ENCODE peak calls at places on chromosomes 5 and 9, in six cellular contexts. One of them, this sample, is unnamed.
A peak's percentile ranks its signal among the peaks of the same experiment; 100 is the strongest.

GRCh38 chr5:180154821-180155220 is 54.2 kb downstream of the RASGEF1C start:
- ATAC-seq in GM12878: no peak
- ATAC-seq in A549: no peak
- ATAC-seq in HepG2: no peak
- ATAC-seq in IMR-90: no peak
- ATAC-seq in HCT116: no peak
- ATAC-seq in this sample: no peak

GRCh38 chr5:6950250-6950649 is 237.0 kb downstream of the TENT4A start:
- ATAC-seq in GM12878: peak; percentile 41
- ATAC-seq in A549: no peak
- ATAC-seq in HepG2: no peak
- ATAC-seq in IMR-90: no peak
- ATAC-seq in HCT116: no peak
- ATAC-seq in this sample: no peak

GRCh38 chr9:133953976-133954709 is 38.0 kb downstream of the VAV2 start:
- ATAC-seq in GM12878: peak; percentile 61
- ATAC-seq in A549: no peak
- ATAC-seq in HepG2: no peak
- ATAC-seq in IMR-90: no peak
- ATAC-seq in HCT116: no peak
- ATAC-seq in this sample: no peak

GRCh38 chr5:135033026-135033861 is 784 bp downstream of the PITX1 start:
- ATAC-seq in GM12878: peak; percentile 21
- ATAC-seq in A549: peak; percentile 55
- ATAC-seq in HepG2: peak; percentile 26
- ATAC-seq in IMR-90: peak; percentile 25
- ATAC-seq in HCT116: peak; percentile 22
- ATAC-seq in this sample: peak; percentile 13

GRCh38 chr9:111909444-111909843 is 12.8 kb downstream of the UGCG start:
- ATAC-seq in GM12878: peak; percentile 65
- ATAC-seq in A549: no peak
- ATAC-seq in HepG2: no peak
- ATAC-seq in IMR-90: no peak
- ATAC-seq in HCT116: no peak
- ATAC-seq in this sample: no peak

GRCh38 chr9:90956026-90956810 is 154.6 kb downstream of the SYK start:
- ATAC-seq in GM12878: no peak
- ATAC-seq in A549: no peak
- ATAC-seq in HepG2: no peak
- ATAC-seq in IMR-90: peak; percentile 95
- ATAC-seq in HCT116: no peak
- ATAC-seq in this sample: no peak

GRCh38 chr9:97935291-97935690 is 2.7 kb downstream of the HEMGN start:
- ATAC-seq in GM12878: no peak
- ATAC-seq in A549: no peak
- ATAC-seq in HepG2: no peak
- ATAC-seq in IMR-90: no peak
- ATAC-seq in HCT116: no peak
- ATAC-seq in this sample: no peak

GRCh38 chr5:6545770-6546690 is 86.8 kb downstream of the NSUN2 start:
- ATAC-seq in GM12878: no peak
- ATAC-seq in A549: no peak
- ATAC-seq in HepG2: no peak
- ATAC-seq in IMR-90: no peak
- ATAC-seq in HCT116: no peak
- ATAC-seq in this sample: no peak

GRCh38 chr9:19666575-19666974 is 122.3 kb downstream of the SLC24A2 start:
- ATAC-seq in GM12878: no peak
- ATAC-seq in A549: no peak
- ATAC-seq in HepG2: no peak
- ATAC-seq in IMR-90: no peak
- ATAC-seq in HCT116: no peak
- ATAC-seq in this sample: no peak

DNA sequence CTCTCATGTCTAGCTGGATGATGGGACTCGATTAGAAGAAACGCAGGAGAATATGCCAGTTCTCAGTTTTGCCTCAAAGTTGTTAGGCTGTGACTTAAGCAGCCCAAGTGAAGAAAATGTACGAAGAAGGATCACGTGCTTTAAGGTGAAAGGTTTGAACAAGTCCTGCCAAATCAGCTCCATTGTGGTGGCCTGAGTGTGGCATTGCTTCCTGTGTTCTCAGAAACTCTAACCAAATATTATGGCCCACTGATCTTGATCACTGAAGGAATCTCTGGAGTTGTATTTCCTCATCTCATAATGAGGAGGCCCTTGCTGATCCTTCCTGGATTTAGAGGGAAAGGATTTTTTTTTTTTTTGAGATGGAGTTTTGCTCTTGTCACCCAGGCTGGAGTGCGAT is 44.0 kb downstream of the OTULIN start:
- ATAC-seq in GM12878: no peak
- ATAC-seq in A549: no peak
- ATAC-seq in HepG2: no peak
- ATAC-seq in IMR-90: no peak
- ATAC-seq in HCT116: no peak
- ATAC-seq in this sample: no peak
- H3K4me1 ChIP-seq in GM12878: no peaks in the 10 kb centered on the region
- H3K4me1 ChIP-seq in A549: no peaks in the 10 kb centered on the region
- H3K4me1 ChIP-seq in HepG2: peaks cover 6% of the 10 kb centered on the region
- H3K4me1 ChIP-seq in IMR-90: peaks cover 7% of the 10 kb centered on the region
- H3K4me1 ChIP-seq in HCT116: no peaks in the 10 kb centered on the region
- H3K4me1 ChIP-seq in this sample: no peaks in the 10 kb centered on the region

DNA sequence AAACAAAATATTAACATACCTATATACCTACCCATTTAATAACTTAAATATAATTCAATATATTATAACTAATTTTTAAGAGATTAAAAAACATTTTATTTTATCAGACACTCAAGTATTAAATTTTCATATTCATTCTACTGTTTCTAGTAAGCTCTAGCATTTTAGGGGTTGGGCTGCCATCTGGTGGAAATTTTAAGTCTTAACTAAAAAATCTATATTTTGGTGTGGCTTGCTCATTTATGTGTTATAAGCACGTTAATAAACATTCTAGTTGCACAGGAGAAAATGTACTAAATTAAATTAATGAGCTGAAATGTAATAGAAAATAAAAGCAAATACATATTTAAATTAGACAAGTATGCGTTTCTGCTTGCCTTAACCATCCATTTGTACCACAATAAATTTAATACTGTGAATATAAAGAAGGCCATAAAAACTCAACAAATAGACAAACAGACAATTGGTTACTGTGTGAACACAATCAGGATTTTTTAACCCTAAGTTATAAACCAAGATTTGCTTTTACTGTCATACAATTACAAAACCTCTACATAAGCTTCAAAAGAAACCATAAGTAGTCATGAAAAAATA is 1728.3 kb upstream of the CDH9 start:
- ATAC-seq in GM12878: no peak
- ATAC-seq in A549: no peak
- ATAC-seq in HepG2: no peak
- ATAC-seq in IMR-90: no peak
- ATAC-seq in HCT116: no peak
- ATAC-seq in this sample: no peak
- TF ChIP-seq CTCF in GM12878: no peak
- TF ChIP-seq CTCF in A549: peak; percentile 73
- TF ChIP-seq CTCF in HepG2: peak; percentile 28
- TF ChIP-seq CTCF in IMR-90: peak; percentile 38
- TF ChIP-seq CTCF in HCT116: peak; percentile 8
- TF ChIP-seq CTCF in this sample: peak; percentile 13

GRCh38 chr5:131223751-131224386 is 40.0 kb upstream of the CDC42SE2 start:
- ATAC-seq in GM12878: no peak
- ATAC-seq in A549: no peak
- ATAC-seq in HepG2: no peak
- ATAC-seq in IMR-90: no peak
- ATAC-seq in HCT116: no peak
- ATAC-seq in this sample: no peak

GRCh38 chr5:131226899-131227298 is 37.0 kb upstream of the CDC42SE2 start:
- ATAC-seq in GM12878: no peak
- ATAC-seq in A549: no peak
- ATAC-seq in HepG2: no peak
- ATAC-seq in IMR-90: peak; percentile 63
- ATAC-seq in HCT116: no peak
- ATAC-seq in this sample: no peak

GRCh38 chr5:131225282-131225974 is 38.4 kb upstream of the CDC42SE2 start:
- ATAC-seq in GM12878: peak; percentile 3
- ATAC-seq in A549: no peak
- ATAC-seq in HepG2: no peak
- ATAC-seq in IMR-90: no peak
- ATAC-seq in HCT116: no peak
- ATAC-seq in this sample: no peak

GRCh38 chr5:131222731-131223130 is 41.1 kb upstream of the CDC42SE2 start:
- ATAC-seq in GM12878: no peak
- ATAC-seq in A549: no peak
- ATAC-seq in HepG2: no peak
- ATAC-seq in IMR-90: no peak
- ATAC-seq in HCT116: no peak
- ATAC-seq in this sample: no peak

DNA sequence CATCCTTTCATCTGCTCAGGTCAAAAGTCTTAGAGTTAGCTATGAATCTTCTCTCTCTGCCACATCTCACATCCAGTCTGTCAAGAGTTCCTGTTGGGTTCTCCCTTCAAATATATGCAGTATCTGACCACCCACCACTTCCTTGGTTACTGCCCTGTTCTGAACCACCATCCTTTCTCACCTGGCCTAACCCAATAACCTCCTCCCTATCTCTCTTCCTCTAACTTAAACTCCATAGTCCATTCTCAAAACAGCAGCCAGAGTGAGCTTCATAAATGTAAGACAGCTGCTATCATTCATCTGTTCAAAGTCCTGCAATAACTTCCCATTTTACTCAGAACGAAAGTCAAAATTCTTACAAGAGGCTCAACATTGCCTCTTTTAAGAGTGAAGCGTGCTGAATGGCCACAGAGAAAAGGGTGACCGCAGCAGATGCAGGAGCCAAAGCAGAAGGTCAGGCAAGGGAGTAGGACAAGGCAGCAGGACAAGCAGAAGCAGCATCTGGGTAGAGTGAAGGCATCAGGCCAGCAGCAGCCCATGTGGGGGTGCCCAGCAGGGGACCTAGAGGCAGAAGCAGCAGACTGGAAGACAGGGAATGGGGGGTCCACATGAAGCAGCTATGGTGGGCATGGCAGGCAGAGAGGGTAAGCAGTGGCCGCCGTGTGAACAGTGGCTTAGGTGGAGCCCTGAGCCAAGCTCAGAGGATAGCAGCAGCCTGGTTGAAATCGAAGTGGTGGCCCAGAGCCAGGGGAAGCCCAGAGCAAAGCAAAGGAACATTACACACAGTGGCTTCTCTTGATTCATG is 39.3 kb upstream of the CDC42SE2 start:
- ATAC-seq in GM12878: peak; percentile 82
- ATAC-seq in A549: peak; percentile 28
- ATAC-seq in HepG2: peak; percentile 74
- ATAC-seq in IMR-90: no peak
- ATAC-seq in HCT116: no peak
- ATAC-seq in this sample: peak; percentile 58
- TF ChIP-seq POLR2A in GM12878: peak; percentile 75
- TF ChIP-seq POLR2A in A549: no peak
- TF ChIP-seq POLR2A in HepG2: no peak
- TF ChIP-seq POLR2A in IMR-90: no peak
- TF ChIP-seq POLR2A in HCT116: no peak
- TF ChIP-seq POLR2A in this sample: no peak

GRCh38 chr5:151029856-151030336 is 9.5 kb downstream of the GPX3 start:
- ATAC-seq in GM12878: no peak
- ATAC-seq in A549: no peak
- ATAC-seq in HepG2: peak; percentile 17
- ATAC-seq in IMR-90: no peak
- ATAC-seq in HCT116: no peak
- ATAC-seq in this sample: peak; percentile 22

GRCh38 chr5:151029179-151029855 is 8.9 kb downstream of the GPX3 start:
- ATAC-seq in GM12878: no peak
- ATAC-seq in A549: no peak
- ATAC-seq in HepG2: peak; percentile 10
- ATAC-seq in IMR-90: no peak
- ATAC-seq in HCT116: no peak
- ATAC-seq in this sample: peak; percentile 14

GRCh38 chr5:151026674-151027073 is 6.3 kb downstream of the GPX3 start:
- ATAC-seq in GM12878: no peak
- ATAC-seq in A549: no peak
- ATAC-seq in HepG2: no peak
- ATAC-seq in IMR-90: no peak
- ATAC-seq in HCT116: no peak
- ATAC-seq in this sample: no peak

GRCh38 chr5:151028717-151029116 is 8.3 kb downstream of the GPX3 start:
- ATAC-seq in GM12878: no peak
- ATAC-seq in A549: no peak
- ATAC-seq in HepG2: peak; percentile 12
- ATAC-seq in IMR-90: no peak
- ATAC-seq in HCT116: no peak
- ATAC-seq in this sample: peak; percentile 27

DNA sequence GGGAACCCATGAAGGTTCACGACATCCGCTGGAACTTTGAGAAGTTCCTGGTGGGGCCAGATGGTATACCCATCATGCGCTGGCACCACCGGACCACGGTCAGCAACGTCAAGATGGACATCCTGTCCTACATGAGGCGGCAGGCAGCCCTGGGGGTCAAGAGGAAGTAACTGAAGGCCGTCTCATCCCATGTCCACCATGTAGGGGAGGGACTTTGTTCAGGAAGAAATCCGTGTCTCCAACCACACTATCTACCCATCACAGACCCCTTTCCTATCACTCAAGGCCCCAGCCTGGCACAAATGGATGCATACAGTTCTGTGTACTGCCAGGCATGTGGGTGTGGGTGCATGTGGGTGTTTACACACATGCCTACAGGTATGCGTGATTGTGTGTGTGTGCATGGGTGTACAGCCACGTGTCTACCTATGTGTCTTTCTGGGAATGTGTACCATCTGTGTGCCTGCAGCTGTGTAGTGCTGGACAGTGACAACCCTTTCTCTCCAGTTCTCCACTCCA is 7.6 kb downstream of the GPX3 start:
- ATAC-seq in GM12878: no peak
- ATAC-seq in A549: no peak
- ATAC-seq in HepG2: no peak
- ATAC-seq in IMR-90: no peak
- ATAC-seq in HCT116: no peak
- ATAC-seq in this sample: no peak
- H3K4me1 ChIP-seq in GM12878: no peaks in the 10 kb centered on the region
- H3K4me1 ChIP-seq in A549: no peaks in the 10 kb centered on the region
- H3K4me1 ChIP-seq in HepG2: peaks cover 24% of the 10 kb centered on the region
- H3K4me1 ChIP-seq in IMR-90: peaks cover 4% of the 10 kb centered on the region
- H3K4me1 ChIP-seq in HCT116: no peaks in the 10 kb centered on the region
- H3K4me1 ChIP-seq in this sample: peaks cover 79% of the 10 kb centered on the region

DNA sequence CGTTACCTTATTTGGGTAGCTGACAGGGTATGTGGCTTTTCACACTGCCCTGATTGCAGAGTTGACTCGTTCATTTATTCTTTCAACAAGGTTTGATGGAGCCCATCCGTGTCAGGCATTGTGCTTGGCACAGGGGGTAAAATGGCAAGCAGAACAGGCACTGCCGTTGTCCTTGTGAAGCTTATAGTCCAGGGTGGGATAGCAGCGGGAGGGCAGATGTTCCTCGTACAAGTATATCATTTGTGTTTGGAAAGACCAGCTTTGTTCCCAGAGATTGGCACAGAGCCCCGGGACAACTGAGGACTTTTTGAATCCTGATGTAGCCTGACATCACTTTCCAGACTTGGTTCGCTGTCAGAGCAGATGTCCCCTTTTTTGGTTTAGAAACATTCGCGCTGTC is 50.9 kb downstream of the MVB12B start:
- ATAC-seq in GM12878: no peak
- ATAC-seq in A549: no peak
- ATAC-seq in HepG2: no peak
- ATAC-seq in IMR-90: no peak
- ATAC-seq in HCT116: no peak
- ATAC-seq in this sample: no peak
- TF ChIP-seq CTCF in GM12878: no peak
- TF ChIP-seq CTCF in A549: no peak
- TF ChIP-seq CTCF in HepG2: no peak
- TF ChIP-seq CTCF in IMR-90: no peak
- TF ChIP-seq CTCF in HCT116: no peak
- TF ChIP-seq CTCF in this sample: no peak

This sample was measured in gastroesophageal sphincter.